ENCODE peak calls at places on chromosomes 3 and 15, in seven cellular contexts. K is upper lobe of left lung, F is uterus, E is A549, G is spleen, Z is GM12878, X is ovary. T is an unnamed sample.

GRCh38 chr15:79535536-79535935 is 103.4 kb downstream of the MINAR1 start:
- DNase-seq in K (no peak), E (no peak), F (no peak), X (no peak), G (no peak), Z (no peak), T (no peak)

GRCh38 chr15:73305331-73306211 is 63.2 kb downstream of the HCN4 start:
- DNase-seq in Z (no peak), F (no peak), E (peak), G (no peak), K (peak), X (no peak), T (peak)

GRCh38 chr15:86300371-86301106 is 220.9 kb downstream of the AGBL1 start:
- DNase-seq in K (no peak), Z (no peak), F (no peak), E (no peak), G (no peak), X (no peak), T (no peak)

GRCh38 chr15:48790716-48791115 is 20.2 kb downstream of the CEP152 start:
- DNase-seq in K (no peak), E (no peak), Z (no peak), F (no peak), G (no peak), X (no peak), T (no peak)

GRCh38 chr15:40358492-40359353 is 704 bp downstream of the DISP2 start:
- DNase-seq in F (no peak), X (no peak), Z (no peak), E (no peak), K (no peak), G (peak), T (no peak)

GRCh38 chr3:46733026-46733800 is 15.5 kb upstream of the PRSS50 start:
- DNase-seq in G (peak), F (no peak), Z (no peak), K (no peak), E (peak), X (no peak), T (no peak)

GRCh38 chr3:44883999-44884431 is 9.6 kb downstream of the TGM4 start:
- DNase-seq in G (no peak), F (no peak), K (no peak), E (peak), Z (no peak), X (no peak), T (peak)

GRCh38 chr15:58951388-58952060 is 18.0 kb upstream of the SLTM start:
- DNase-seq in E (no peak), X (no peak), F (no peak), K (no peak), G (no peak), Z (no peak), T (no peak)

GRCh38 chr3:94293793-94294195 is 230.9 kb downstream of the NSUN3 start:
- DNase-seq in X (no peak), G (no peak), F (no peak), K (no peak), E (no peak), Z (no peak), T (no peak)

GRCh38 chr15:26967719-26968269 is 3.2 kb upstream of the GABRG3 start:
- DNase-seq in G (no peak), K (no peak), X (no peak), Z (no peak), E (no peak), F (no peak), T (no peak)

GRCh38 chr3:50628601-50629000 is 11.7 kb downstream of the MAPKAPK3 start:
- DNase-seq in G (no peak), Z (no peak), F (no peak), X (no peak), E (no peak), K (no peak), T (no peak)

GRCh38 chr15:81363713-81364112 is 10.3 kb downstream of the TMC3 start:
- DNase-seq in X (no peak), F (peak), G (no peak), K (no peak), E (no peak), Z (no peak), T (no peak)

GRCh38 chr3:194779729-194780224 is 94.1 kb downstream of the FAM43A start:
- DNase-seq in G (no peak), E (no peak), K (no peak), Z (no peak), X (no peak), F (no peak), T (peak)

GRCh38 chr3:41848745-41849574 is 112.9 kb downstream of the ULK4 start:
- DNase-seq in G (no peak), K (no peak), F (no peak), X (no peak), E (no peak), Z (no peak), T (no peak)

GRCh38 chr3:143811602-143812001 is 36.7 kb downstream of the SLC9A9 start:
- DNase-seq in Z (no peak), X (no peak), E (no peak), K (peak), G (no peak), F (peak), T (no peak)

GRCh38 chr3:99637381-99638111 is 848 bp upstream of the COL8A1 start:
- DNase-seq in X (peak), F (peak), K (peak), E (no peak), G (no peak), Z (no peak), T (no peak)

GRCh38 chr15:100769043-100769974 is 110.3 kb upstream of the ALDH1A3 start:
- DNase-seq in E (no peak), K (no peak), F (no peak), X (no peak), Z (no peak), G (peak), T (no peak)

GRCh38 chr3:51280171-51280570 is 104.9 kb upstream of the MANF start:
- DNase-seq in K (no peak), Z (no peak), X (no peak), E (no peak), G (no peak), F (no peak), T (no peak)

GRCh38 chr3:151214459-151214858 is 11.4 kb upstream of the GPR171 start:
- DNase-seq in E (no peak), X (no peak), F (no peak), Z (no peak), K (no peak), G (no peak), T (no peak)

GRCh38 chr3:63015614-63016016 is 140.4 kb upstream of the CADPS start:
- DNase-seq in G (peak), K (no peak), Z (no peak), E (peak), X (no peak), F (no peak), T (no peak)

GRCh38 chr15:98421419-98422085 is 226.8 kb upstream of the IGF1R start:
- DNase-seq in K (peak), G (peak), Z (no peak), F (peak), X (peak), E (peak), T (peak)

GRCh38 chr15:51561271-51561670 is 61.3 kb downstream of the DMXL2 start:
- DNase-seq in Z (no peak), G (no peak), X (no peak), E (no peak), F (no peak), K (no peak), T (no peak)

GRCh38 chr3:150147776-150148175 is 177.1 kb upstream of the PFN2 start:
- DNase-seq in F (no peak), E (no peak), G (no peak), X (no peak), Z (no peak), K (no peak), T (no peak)

GRCh38 chr15:48721061-48721810 is 75.7 kb upstream of the FBN1 start:
- DNase-seq in Z (no peak), E (no peak), K (no peak), X (no peak), G (no peak), F (no peak), T (no peak)

GRCh38 chr3:4988815-4989648 is 9.8 kb downstream of the BHLHE40 start:
- DNase-seq in X (no peak), K (no peak), E (peak), G (no peak), F (no peak), Z (no peak), T (no peak)

GRCh38 chr3:192170659-192171058 is 556.7 kb downstream of the FGF12 start:
- DNase-seq in X (no peak), E (no peak), Z (no peak), F (no peak), K (no peak), G (no peak), T (no peak)

GRCh38 chr3:142850395-142851023 is 38.4 kb downstream of the PCOLCE2 start:
- DNase-seq in F (no peak), G (no peak), Z (no peak), E (peak), K (peak), X (no peak), T (peak)

DNA sequence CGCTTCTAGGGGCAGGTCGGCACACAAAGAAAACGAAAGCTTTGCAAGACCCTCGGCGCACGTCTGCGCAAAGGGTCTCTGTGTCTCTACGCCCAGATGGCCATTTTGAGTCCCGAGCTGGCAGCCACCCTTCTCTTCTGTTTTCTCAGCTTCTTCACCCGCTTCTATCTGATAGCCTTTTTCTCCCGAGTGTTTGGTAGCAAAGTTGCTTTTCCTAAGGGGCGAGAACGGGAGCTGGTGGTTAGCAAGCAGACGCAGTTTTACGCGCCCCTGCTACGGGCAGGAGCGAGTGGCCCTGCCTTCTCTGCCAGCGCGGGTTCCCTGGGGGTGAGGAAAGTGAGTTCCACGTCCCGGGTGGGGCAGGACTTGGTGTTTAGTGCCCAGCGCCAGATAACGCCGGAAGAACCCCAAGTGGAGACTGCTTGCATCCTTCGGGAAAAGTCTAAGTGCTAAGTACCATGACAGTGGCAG is 2.9 kb upstream of the MKRN2 start:
- DNase-seq in G (peak), E (peak), F (no peak), X (peak), K (no peak), Z (no peak), T (no peak)
- TF ChIP-seq POLR2A in G (no peak), E (peak), F (no peak), X (no peak), K (no peak), Z (peak), T (no peak)

GRCh38 chr3:24420224-24420623 is 74.4 kb downstream of the THRB start:
- DNase-seq in X (no peak), Z (no peak), E (no peak), G (no peak), K (no peak), F (no peak), T (no peak)
- TF ChIP-seq POLR2A in X (no peak), Z (no peak), E (no peak), G (no peak), K (no peak), F (no peak), T (no peak)

DNA sequence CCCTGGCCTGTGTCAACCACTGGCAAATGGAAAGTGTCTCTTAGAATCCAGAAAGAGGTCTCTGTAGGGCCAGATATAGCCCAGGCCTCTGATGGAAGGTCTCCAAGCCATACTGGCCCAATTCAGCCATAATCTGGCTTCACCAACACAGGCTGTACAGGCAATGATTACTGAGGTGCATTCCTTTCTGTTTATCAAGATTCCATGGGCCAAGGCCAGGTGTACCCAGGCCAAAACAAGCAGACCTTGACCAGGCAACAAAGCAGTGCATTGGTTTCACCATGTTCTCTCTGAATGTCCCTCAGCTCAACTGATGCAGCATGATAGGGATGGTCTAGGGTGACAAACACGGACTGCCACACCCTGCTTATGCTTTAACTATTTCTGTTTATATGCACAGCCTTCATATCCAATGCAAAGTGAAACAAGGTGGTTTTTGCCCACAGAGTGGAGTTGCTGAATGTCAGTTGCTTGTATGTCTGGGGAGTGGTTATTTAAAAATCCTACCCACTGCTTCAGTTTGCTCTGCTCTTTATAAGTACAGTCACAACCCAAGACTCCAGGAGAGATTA is 25.2 kb downstream of the CCNL1 start:
- DNase-seq in F (no peak), E (no peak), X (no peak), K (no peak), G (no peak), Z (no peak), T (no peak)
- TF ChIP-seq POLR2A in F (no peak), E (no peak), X (no peak), K (no peak), G (no peak), Z (no peak), T (no peak)

GRCh38 chr3:124292329-124292728 is 300.4 kb upstream of the ROPN1 start:
- DNase-seq in Z (no peak), G (no peak), K (no peak), E (peak), F (no peak), X (no peak), T (no peak)
- TF ChIP-seq POLR2A in Z (no peak), G (no peak), K (no peak), E (no peak), F (no peak), X (no peak), T (no peak)